ENCODE peak calls at places on chromosomes 1 and 21, in nine cellular contexts. O is nephron progenitor cell, Z is dorsolateral prefrontal cortex, U is HFF-Myc, D is MM.1S, F is HCT116, N is progenitor cell of endocrine pancreas, P is hepatocyte, T is cardiac fibroblast. I is an unnamed sample.

GRCh38 chr1:55727010-55727409 is 511.8 kb upstream of the USP24 start:
- DNase-seq in O (no peak), Z (no peak), U (peak), D (no peak), F (no peak), N (no peak), P (no peak), T (peak), I (no peak)

GRCh38 chr1:109979489-109980091 is 5.0 kb upstream of the AHCYL1 start:
- DNase-seq in O (no peak), Z (no peak), U (peak), D (no peak), F (no peak), N (no peak), P (no peak), T (peak), I (no peak)

GRCh38 chr21:46054447-46054846 is 43.5 kb upstream of the COL6A2 start:
- DNase-seq in O (no peak), Z (no peak), U (no peak), D (no peak), F (no peak), N (peak), P (no peak), T (peak), I (peak)

GRCh38 chr1:94927405-94928175 is 680 bp upstream of the CNN3 start:
- DNase-seq in O (no peak), Z (peak), U (no peak), D (no peak), F (no peak), N (no peak), P (no peak), T (peak), I (no peak)

GRCh38 chr21:46634966-46635323 is 529 bp upstream of the PRMT2 start:
- DNase-seq in O (no peak), Z (peak), U (peak), D (peak), F (peak), N (no peak), P (peak), T (peak), I (no peak)

GRCh38 chr1:4601986-4602385 is 52.4 kb upstream of the AJAP1 start:
- DNase-seq in O (no peak), Z (no peak), U (no peak), D (no peak), F (no peak), N (no peak), P (no peak), T (no peak), I (no peak)

GRCh38 chr1:231324660-231325059 is 13.0 kb downstream of the EXOC8 start:
- DNase-seq in O (no peak), Z (no peak), U (no peak), D (no peak), F (no peak), N (no peak), P (no peak), T (no peak), I (no peak)

GRCh38 chr1:162904579-162904978 is 43.6 kb upstream of the CCDC190 start:
- DNase-seq in O (no peak), Z (no peak), U (no peak), D (no peak), F (no peak), N (no peak), P (no peak), T (no peak), I (no peak)

GRCh38 chr1:153705484-153705883 is 22.4 kb upstream of the INTS3 start:
- DNase-seq in O (no peak), Z (no peak), U (no peak), D (no peak), F (no peak), N (no peak), P (no peak), T (no peak), I (no peak)

GRCh38 chr21:44657635-44658183 is at the start of gene KRTAP12-3:
- DNase-seq in O (no peak), Z (no peak), U (no peak), D (peak), F (no peak), N (no peak), P (no peak), T (no peak), I (no peak)

GRCh38 chr21:42311160-42311559 is 4.0 kb downstream of the TFF3 start:
- DNase-seq in O (no peak), Z (no peak), U (no peak), D (no peak), F (no peak), N (no peak), P (no peak), T (no peak), I (no peak)

GRCh38 chr1:236982380-236982779 is 21.9 kb downstream of the MT1HL1 start:
- DNase-seq in O (no peak), Z (no peak), U (no peak), D (no peak), F (no peak), N (no peak), P (no peak), T (no peak), I (no peak)

GRCh38 chr1:30194046-30194619 is 529.3 kb downstream of the MATN1 start:
- DNase-seq in O (no peak), Z (no peak), U (peak), D (no peak), F (no peak), N (no peak), P (no peak), T (no peak), I (no peak)

GRCh38 chr1:19533626-19534025 is 48.3 kb upstream of the CAPZB start:
- DNase-seq in O (no peak), Z (no peak), U (no peak), D (no peak), F (no peak), N (no peak), P (no peak), T (no peak), I (no peak)

GRCh38 chr1:47201179-47201578 is 11.3 kb upstream of the PDZK1IP1 start:
- DNase-seq in O (peak), Z (no peak), U (no peak), D (no peak), F (no peak), N (no peak), P (no peak), T (peak), I (no peak)

GRCh38 chr1:209057083-209057482 is 526.4 kb upstream of the CAMK1G start:
- DNase-seq in O (no peak), Z (no peak), U (no peak), D (no peak), F (no peak), N (no peak), P (no peak), T (no peak), I (no peak)

GRCh38 chr1:51878307-51878615 is 266 bp downstream of the NRDC start:
- DNase-seq in O (no peak), Z (peak), U (no peak), D (no peak), F (no peak), N (no peak), P (no peak), T (no peak), I (no peak)

GRCh38 chr1:77866296-77866695 is 22.1 kb upstream of the NEXN start:
- DNase-seq in O (no peak), Z (no peak), U (no peak), D (no peak), F (no peak), N (no peak), P (no peak), T (no peak), I (no peak)

GRCh38 chr1:160377585-160378206 is 10.8 kb downstream of the NHLH1 start:
- DNase-seq in O (no peak), Z (no peak), U (no peak), D (no peak), F (no peak), N (no peak), P (no peak), T (no peak), I (no peak)

GRCh38 chr1:203625623-203626189 is 926 bp upstream of the ATP2B4 start:
- DNase-seq in O (no peak), Z (no peak), U (no peak), D (peak), F (no peak), N (no peak), P (peak), T (peak), I (no peak)

GRCh38 chr1:154446292-154446691 is 41.1 kb downstream of the IL6R start:
- DNase-seq in O (no peak), Z (no peak), U (no peak), D (no peak), F (no peak), N (no peak), P (peak), T (peak), I (no peak)

GRCh38 chr21:41526478-41527087 is 18.6 kb upstream of the TMPRSS2 start:
- DNase-seq in O (no peak), Z (no peak), U (no peak), D (no peak), F (no peak), N (no peak), P (peak), T (no peak), I (no peak)

GRCh38 chr1:191969287-191969686 is 189.0 kb upstream of the RGS18 start:
- DNase-seq in O (no peak), Z (no peak), U (no peak), D (no peak), F (no peak), N (no peak), P (no peak), T (no peak), I (no peak)

GRCh38 chr1:246934777-246935176 is 3.0 kb upstream of the AHCTF1 start:
- DNase-seq in O (no peak), Z (no peak), U (no peak), D (no peak), F (no peak), N (no peak), P (no peak), T (no peak), I (no peak)

GRCh38 chr1:177913762-177914540 is 55.9 kb downstream of the SEC16B start:
- DNase-seq in O (peak), Z (no peak), U (no peak), D (peak), F (peak), N (no peak), P (peak), T (peak), I (no peak)

GRCh38 chr1:170535418-170535817 is 3.5 kb downstream of the GORAB start:
- DNase-seq in O (no peak), Z (no peak), U (no peak), D (no peak), F (no peak), N (no peak), P (no peak), T (no peak), I (no peak)

GRCh38 chr1:81179239-81179638 is 621.5 kb upstream of the ADGRL2 start:
- DNase-seq in O (no peak), Z (no peak), U (peak), D (no peak), F (peak), N (no peak), P (peak), T (peak), I (no peak)

GRCh38 chr1:14745815-14746214 is 147.3 kb downstream of the KAZN start:
- DNase-seq in O (no peak), Z (no peak), U (no peak), D (no peak), F (no peak), N (no peak), P (no peak), T (no peak), I (no peak)

GRCh38 chr1:180177931-180178330 is 23.3 kb downstream of the QSOX1 start:
- DNase-seq in O (no peak), Z (peak), U (no peak), D (no peak), F (no peak), N (no peak), P (no peak), T (no peak), I (no peak)

GRCh38 chr1:56417636-56418035 is 161.7 kb downstream of the PLPP3 start:
- DNase-seq in O (no peak), Z (no peak), U (no peak), D (no peak), F (no peak), N (no peak), P (peak), T (peak), I (no peak)

GRCh38 chr1:27872059-27872801 is at the start of gene THEMIS2:
- DNase-seq in O (peak), Z (no peak), U (no peak), D (peak), F (no peak), N (peak), P (peak), T (peak), I (peak)

GRCh38 chr1:11617314-11617713 is 36.9 kb downstream of the FBXO2 start:
- DNase-seq in O (no peak), Z (no peak), U (no peak), D (no peak), F (no peak), N (no peak), P (no peak), T (no peak), I (no peak)

GRCh38 chr21:30243691-30244090 is 27.8 kb upstream of the CLDN8 start:
- DNase-seq in O (no peak), Z (no peak), U (no peak), D (no peak), F (no peak), N (no peak), P (no peak), T (no peak), I (no peak)

GRCh38 chr1:2823921-2824660 is 22.6 kb upstream of the TTC34 start:
- DNase-seq in O (no peak), Z (no peak), U (no peak), D (no peak), F (no peak), N (no peak), P (no peak), T (no peak), I (no peak)

GRCh38 chr1:2821373-2821955 is 20.0 kb upstream of the TTC34 start:
- DNase-seq in O (no peak), Z (no peak), U (no peak), D (no peak), F (no peak), N (no peak), P (no peak), T (no peak), I (no peak)

GRCh38 chr1:2822621-2823145 is 21.2 kb upstream of the TTC34 start:
- DNase-seq in O (no peak), Z (no peak), U (no peak), D (no peak), F (no peak), N (no peak), P (no peak), T (no peak), I (no peak)

GRCh38 chr1:2820731-2821372 is 19.4 kb upstream of the TTC34 start:
- DNase-seq in O (no peak), Z (no peak), U (no peak), D (no peak), F (no peak), N (no peak), P (no peak), T (no peak), I (no peak)

DNA sequence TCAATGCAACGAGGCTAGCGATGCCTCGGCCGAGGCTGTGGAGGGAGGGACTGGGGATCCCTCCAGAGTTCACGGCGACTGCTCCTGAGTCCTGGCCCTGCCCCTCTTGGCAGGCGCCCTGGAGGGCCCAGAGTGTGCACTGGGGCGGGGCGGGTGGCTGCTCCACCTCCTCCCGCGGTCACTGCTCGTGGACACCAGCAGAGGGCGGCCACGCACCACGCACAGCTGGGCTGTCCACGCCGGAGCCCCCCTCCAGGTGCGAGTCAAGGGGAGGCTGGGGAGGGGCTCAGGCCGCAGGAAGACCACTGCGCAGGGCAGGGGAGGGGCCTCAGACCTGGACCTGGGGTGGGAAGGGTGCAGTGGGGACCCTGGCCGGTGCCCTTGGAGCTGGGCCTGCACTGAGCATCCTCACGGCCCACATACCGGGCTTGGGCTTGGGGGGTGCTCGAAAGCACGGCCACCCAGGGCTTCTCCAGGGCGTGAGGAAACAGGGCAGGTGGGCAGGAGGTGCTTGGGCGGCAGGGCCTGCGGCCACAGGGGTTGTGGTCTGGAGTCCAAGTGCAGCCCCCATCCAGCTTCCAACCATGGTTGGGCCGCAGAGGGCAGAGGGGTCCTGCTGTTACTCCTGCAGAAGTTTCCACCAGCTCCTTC is 20.6 kb upstream of the TTC34 start:
- DNase-seq in O (peak), Z (no peak), U (no peak), D (no peak), F (no peak), N (no peak), P (no peak), T (no peak), I (no peak)
- TF ChIP-seq CTCF in O (peak), Z (peak), U (no peak), D (peak), F (peak), N (no peak), P (no peak), T (no peak), I (no peak)

GRCh38 chr1:240692339-240692705 is 80.4 kb upstream of the GREM2 start:
- DNase-seq in O (no peak), Z (no peak), U (no peak), D (no peak), F (no peak), N (no peak), P (no peak), T (no peak), I (no peak)
- TF ChIP-seq CTCF in O (no peak), Z (no peak), U (no peak), D (peak), F (no peak), N (no peak), P (no peak), T (no peak), I (no peak)

GRCh38 chr1:68162761-68163160 is 69.6 kb downstream of the WLS start:
- DNase-seq in O (peak), Z (no peak), U (no peak), D (no peak), F (no peak), N (no peak), P (no peak), T (no peak), I (no peak)
- TF ChIP-seq CTCF in O (peak), Z (no peak), U (peak), D (no peak), F (peak), N (no peak), P (no peak), T (no peak), I (no peak)

GRCh38 chr1:151145158-151146071 is 1.0 kb downstream of the SEMA6C start:
- DNase-seq in O (peak), Z (no peak), U (no peak), D (no peak), F (no peak), N (no peak), P (peak), T (peak), I (peak)

GRCh38 chr1:151146072-151146415 is 387 bp downstream of the SEMA6C start:
- DNase-seq in O (no peak), Z (no peak), U (no peak), D (no peak), F (no peak), N (no peak), P (peak), T (no peak), I (no peak)

GRCh38 chr1:151147685-151148084 is 1.3 kb upstream of the SEMA6C start:
- DNase-seq in O (no peak), Z (no peak), U (no peak), D (no peak), F (no peak), N (no peak), P (peak), T (no peak), I (no peak)

GRCh38 chr1:151146416-151147131 is at the start of gene SEMA6C:
- DNase-seq in O (peak), Z (peak), U (peak), D (peak), F (peak), N (peak), P (peak), T (peak), I (peak)

DNA sequence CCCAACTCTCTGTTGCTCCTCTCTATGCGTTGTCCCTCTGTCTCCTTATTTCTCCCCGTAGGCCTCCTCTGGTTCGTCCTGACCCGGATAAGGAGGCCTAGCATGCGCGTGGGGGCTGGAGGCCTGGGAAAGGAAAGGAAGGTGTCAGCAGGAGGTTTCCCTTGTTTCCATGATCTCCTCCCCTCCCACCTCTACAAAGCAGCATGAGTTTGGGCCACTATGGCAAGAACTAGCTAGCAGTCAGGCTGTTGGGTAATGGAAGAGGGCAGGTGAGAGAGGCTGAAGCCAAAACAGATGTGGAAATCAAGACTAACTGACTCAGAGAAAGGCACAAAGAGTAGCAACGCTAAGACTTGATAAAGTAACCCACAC is 687 bp upstream of the SEMA6C start:
- DNase-seq in O (no peak), Z (no peak), U (no peak), D (no peak), F (no peak), N (no peak), P (peak), T (peak), I (no peak)
- TF ChIP-seq CTCF in O (no peak), Z (no peak), U (no peak), D (no peak), F (no peak), N (no peak), P (no peak), T (no peak), I (no peak)

GRCh38 chr1:26190373-26190987 is at the start of gene CATSPER4:
- DNase-seq in O (peak), Z (no peak), U (no peak), D (no peak), F (no peak), N (no peak), P (peak), T (peak), I (no peak)
- TF ChIP-seq CTCF in O (peak), Z (peak), U (no peak), D (peak), F (peak), N (peak), P (peak), T (no peak), I (peak)

GRCh38 chr1:2212542-2213491 is 15.3 kb upstream of the SKI start:
- DNase-seq in O (peak), Z (peak), U (peak), D (no peak), F (peak), N (no peak), P (peak), T (peak), I (peak)
- TF ChIP-seq CTCF in O (no peak), Z (peak), U (peak), D (no peak), F (no peak), N (peak), P (peak), T (peak), I (peak)

GRCh38 chr1:16612332-16613172 is 812 bp downstream of the NBPF1 start:
- DNase-seq in O (peak), Z (peak), U (peak), D (peak), F (no peak), N (no peak), P (peak), T (peak), I (peak)
- TF ChIP-seq CTCF in O (no peak), Z (no peak), U (no peak), D (no peak), F (no peak), N (no peak), P (no peak), T (no peak), I (no peak)

I was measured in neural crest cell.